ENCODE peak calls at places on chromosomes 11 and 22, in nine cellular contexts. H is fibroblast of mammary gland, R is pancreas, L is BJ, Y is BE2C, D is ovary, B is cardiac muscle cell, Q is sigmoid colon, P is fibroblast of the aortic adventitia. M is an unnamed sample.

GRCh38 chr11:8227156-8228152 is 36.2 kb downstream of the LMO1 start:
- DNase-seq in H (no peak), D (no peak), Y (no peak), Q (no peak), B (no peak), P (no peak), R (no peak), L (no peak), M (no peak)

GRCh38 chr22:29147241-29147919 is 58.3 kb upstream of the EMID1 start:
- DNase-seq in L (no peak), P (no peak), H (no peak), Q (peak), R (no peak), B (no peak), D (no peak), Y (no peak), M (no peak)

GRCh38 chr11:45484326-45484725 is 181.1 kb downstream of the CHST1 start:
- DNase-seq in H (no peak), B (no peak), P (no peak), L (no peak), Y (no peak), Q (peak), D (no peak), R (no peak), M (no peak)

GRCh38 chr11:79269923-79270322 is 170.9 kb downstream of the TENM4 start:
- DNase-seq in B (no peak), D (no peak), R (no peak), Y (no peak), L (no peak), Q (no peak), P (no peak), H (no peak), M (no peak)

GRCh38 chr11:68932933-68933577 is 29.4 kb downstream of the IGHMBP2 start:
- DNase-seq in L (no peak), R (no peak), H (no peak), B (no peak), Q (no peak), P (no peak), Y (no peak), D (no peak), M (no peak)

GRCh38 chr11:93393386-93393785 is 62.8 kb downstream of the DEUP1 start:
- DNase-seq in H (no peak), L (no peak), Y (no peak), D (no peak), B (no peak), P (no peak), Q (no peak), R (no peak), M (no peak)

GRCh38 chr22:17965538-17966402 is 58.6 kb downstream of the MICAL3 start:
- DNase-seq in Y (no peak), H (no peak), Q (no peak), D (no peak), P (no peak), R (no peak), L (no peak), B (no peak), M (no peak)

GRCh38 chr22:29156507-29156906 is 49.2 kb upstream of the EMID1 start:
- DNase-seq in R (no peak), P (no peak), D (peak), L (no peak), Y (no peak), H (peak), B (peak), Q (peak), M (no peak)

GRCh38 chr11:88555829-88556202 is 218.3 kb upstream of the CTSC start:
- DNase-seq in L (peak), D (no peak), Y (no peak), R (no peak), Q (no peak), H (peak), P (peak), B (no peak), M (peak)

GRCh38 chr11:67318239-67318555 is 14.9 kb downstream of the SSH3 start:
- DNase-seq in D (no peak), B (no peak), Q (no peak), L (no peak), Y (no peak), H (no peak), R (no peak), P (no peak), M (no peak)

GRCh38 chr11:132559371-132560036 is 972.8 kb downstream of the OPCML start:
- DNase-seq in Q (no peak), H (no peak), D (no peak), P (no peak), R (no peak), B (no peak), L (no peak), Y (no peak), M (no peak)

GRCh38 chr11:95076416-95076815 is 9.7 kb downstream of the SRSF8 start:
- DNase-seq in R (no peak), Y (no peak), Q (no peak), D (peak), B (no peak), H (peak), L (no peak), P (peak), M (no peak)

GRCh38 chr11:19087658-19088057 is 27.1 kb upstream of the MRGPRX2 start:
- DNase-seq in R (no peak), Y (no peak), P (peak), L (peak), Q (no peak), D (no peak), H (peak), B (no peak), M (peak)

GRCh38 chr22:29523761-29524160 is 29.8 kb downstream of the THOC5 start:
- DNase-seq in P (no peak), D (no peak), R (no peak), H (no peak), Q (no peak), Y (no peak), L (no peak), B (no peak), M (no peak)

GRCh38 chr11:126570489-126570888 is 215.0 kb downstream of the ST3GAL4 start:
- DNase-seq in H (no peak), Q (no peak), R (no peak), Y (no peak), B (no peak), D (no peak), L (no peak), P (no peak), M (no peak)

GRCh38 chr11:72069787-72070251 is 10.5 kb downstream of the NUMA1 start:
- DNase-seq in B (peak), Q (peak), D (peak), P (peak), L (peak), H (peak), Y (peak), R (peak), M (peak)

GRCh38 chr11:74325649-74326645 is 14.5 kb upstream of the P4HA3 start:
- DNase-seq in D (peak), P (peak), H (peak), R (peak), Q (peak), Y (peak), L (peak), B (no peak), M (peak)

GRCh38 chr11:44286268-44286880 is 23.6 kb downstream of the ALX4 start:
- DNase-seq in R (peak), L (no peak), D (peak), H (peak), Y (peak), Q (no peak), B (peak), P (peak), M (no peak)

GRCh38 chr11:75625970-75626691 is 42.7 kb downstream of the MAP6 start:
- DNase-seq in Y (no peak), Q (no peak), D (no peak), R (no peak), B (no peak), H (peak), P (peak), L (peak), M (peak)

GRCh38 chr11:122146475-122146874 is 30.5 kb upstream of the BLID start:
- DNase-seq in D (no peak), Y (no peak), L (no peak), Q (no peak), H (peak), P (peak), B (no peak), R (no peak), M (no peak)

GRCh38 chr22:26484360-26484706 is 656 bp downstream of the SRRD start:
- DNase-seq in B (no peak), Y (no peak), L (no peak), R (no peak), D (no peak), P (no peak), H (peak), Q (no peak), M (no peak)

GRCh38 chr22:45932066-45932465 is 44.9 kb downstream of the WNT7B start:
- DNase-seq in H (peak), R (no peak), P (peak), D (no peak), Y (no peak), L (no peak), Q (no peak), B (no peak), M (no peak)

GRCh38 chr22:22937894-22938480 is 50.4 kb downstream of the IGLL5 start:
- DNase-seq in L (no peak), H (no peak), Y (no peak), Q (peak), R (no peak), B (no peak), P (no peak), D (no peak), M (no peak)

GRCh38 chr11:35662061-35662648 is 420 bp upstream of the TRIM44 start:
- DNase-seq in L (no peak), Q (no peak), Y (no peak), R (peak), B (no peak), P (no peak), D (no peak), H (peak), M (no peak)

GRCh38 chr11:79466411-79466810 is 25.6 kb upstream of the TENM4 start:
- DNase-seq in R (no peak), Y (no peak), P (peak), L (no peak), Q (no peak), H (peak), B (no peak), D (no peak), M (peak)

GRCh38 chr22:27438271-27438980 is 363.1 kb downstream of the MN1 start:
- DNase-seq in H (no peak), Y (peak), P (peak), R (peak), B (no peak), Q (peak), D (peak), L (no peak), M (no peak)

GRCh38 chr22:41551882-41552582 is 7.8 kb upstream of the POLR3H start:
- DNase-seq in B (no peak), Q (no peak), Y (no peak), P (no peak), R (no peak), H (no peak), L (no peak), D (no peak), M (no peak)

GRCh38 chr11:33802414-33802950 is 28.2 kb upstream of the FBXO3 start:
- DNase-seq in Q (peak), R (peak), L (peak), D (peak), Y (peak), P (peak), H (peak), B (peak), M (peak)

GRCh38 chr22:24230911-24231656 is 13.8 kb downstream of the GGT5 start:
- DNase-seq in D (no peak), R (peak), P (no peak), H (no peak), Q (peak), L (no peak), Y (no peak), B (peak), M (no peak)
- TF ChIP-seq CTCF in D (no peak), R (peak), P (peak), H (peak), Q (no peak), L (peak), Y (peak), B (peak), M (no peak)

DNA sequence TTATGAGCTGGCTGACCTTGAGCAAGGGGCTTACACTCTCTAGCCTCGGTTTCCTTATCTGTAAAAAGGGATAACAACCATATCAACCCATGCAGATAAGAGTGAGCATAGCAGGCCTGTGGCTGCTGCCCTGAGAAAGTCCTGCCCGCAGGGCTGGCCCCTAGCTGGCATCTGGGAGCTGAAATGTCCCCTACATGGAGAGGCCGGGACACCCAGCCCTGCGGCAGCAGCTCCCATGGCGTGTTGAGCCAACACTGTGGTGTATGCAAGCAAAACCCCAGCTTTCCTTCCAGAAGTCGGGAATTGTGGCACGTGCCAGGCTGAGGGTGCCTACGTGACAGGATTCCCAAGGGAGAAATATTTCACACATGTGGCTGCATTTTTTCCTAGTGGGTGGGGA is 358.9 kb downstream of the CTTN start:
- DNase-seq in D (no peak), Q (peak), Y (no peak), P (no peak), H (no peak), B (no peak), R (no peak), L (no peak), M (no peak)
- H3K4me3 ChIP-seq in D (no peak), Q (no peak), Y (no peak), P (no peak), H (no peak), B (no peak), R (no peak), L (no peak), M (no peak)

GRCh38 chr22:47965066-47965465 is 1202.6 kb downstream of the TBC1D22A start:
- DNase-seq in L (no peak), B (no peak), Y (no peak), H (no peak), Q (no peak), P (no peak), R (no peak), D (no peak), M (no peak)

GRCh38 chr22:47963660-47964059 is 1201.2 kb downstream of the TBC1D22A start:
- DNase-seq in B (no peak), D (no peak), Q (no peak), R (no peak), H (no peak), Y (no peak), L (no peak), P (no peak), M (no peak)

GRCh38 chr22:47967841-47968240 is 1205.4 kb downstream of the TBC1D22A start:
- DNase-seq in P (no peak), B (no peak), Q (no peak), H (no peak), Y (no peak), D (no peak), R (no peak), L (no peak), M (no peak)

GRCh38 chr22:47966316-47966715 is 1203.9 kb downstream of the TBC1D22A start:
- DNase-seq in B (no peak), P (no peak), H (no peak), D (no peak), L (no peak), R (no peak), Q (no peak), Y (no peak), M (no peak)

GRCh38 chr22:47965896-47966295 is 1203.4 kb downstream of the TBC1D22A start:
- DNase-seq in R (no peak), Q (no peak), H (no peak), B (no peak), P (no peak), D (no peak), Y (no peak), L (no peak), M (no peak)
- TF ChIP-seq CTCF in R (no peak), Q (no peak), H (no peak), B (no peak), P (no peak), D (no peak), Y (no peak), L (no peak), M (no peak)

DNA sequence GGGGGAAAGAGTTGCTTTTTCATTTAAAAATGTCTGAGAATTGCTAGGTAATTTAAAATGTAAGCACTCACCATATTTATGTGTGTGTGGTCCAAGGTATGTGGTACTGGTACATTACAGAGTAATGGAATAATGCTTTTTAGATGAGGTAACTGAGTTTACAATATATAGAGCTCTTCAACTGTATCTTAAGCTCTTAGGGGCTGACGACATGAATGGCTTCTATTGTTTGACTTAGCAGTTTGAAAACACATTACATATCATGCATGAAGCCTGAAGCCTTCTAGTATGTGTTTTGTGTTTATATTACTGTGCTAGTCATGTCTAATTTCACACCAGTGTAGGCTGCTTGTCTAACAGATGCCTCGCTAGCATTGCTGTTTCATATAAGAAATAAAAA is 37.1 kb downstream of the GAS2 start:
- DNase-seq in H (no peak), P (no peak), D (no peak), R (no peak), Y (no peak), Q (no peak), B (peak), L (no peak), M (no peak)
- H3K4me3 ChIP-seq in H (no peak), P (no peak), D (no peak), R (no peak), Y (no peak), Q (no peak), B (no peak), L (no peak), M (no peak)

GRCh38 chr11:103055174-103055890 is 36.6 kb downstream of the DCUN1D5 start:
- DNase-seq in B (peak), L (no peak), Y (no peak), R (no peak), D (no peak), Q (no peak), P (peak), H (peak), M (no peak)
- TF ChIP-seq CTCF in B (peak), L (peak), Y (peak), R (peak), D (peak), Q (no peak), P (peak), H (peak), M (peak)

M was measured in AG09309.